ENCODE peak calls at places on chromosome 11, in seven cellular contexts. Z is H1, Y is K562, E is ovary, I is transverse colon, F is tibial nerve, O is stomach. R is an unnamed sample.
A peak's percentile ranks its signal among the peaks of the same experiment; 100 is the strongest.

GRCh38 chr11:46513934-46514342 is 79.9 kb downstream of the AMBRA1 start:
- DNase-seq in E (peak; percentile 53), I (peak; percentile 39), Z (no peak), Y (no peak), O (peak; percentile 52), F (peak; percentile 32), R (no peak)

GRCh38 chr11:81005595-81005994 is 1564.8 kb upstream of the TENM4 start:
- DNase-seq in I (no peak), O (no peak), Y (no peak), F (no peak), Z (no peak), E (no peak), R (no peak)

GRCh38 chr11:44327730-44328691 is 18.1 kb upstream of the ALX4 start:
- DNase-seq in F (no peak), I (no peak), Z (no peak), O (no peak), Y (no peak), E (no peak), R (no peak)

GRCh38 chr11:12201016-12201985 is 90.9 kb downstream of the MICAL2 start:
- DNase-seq in I (no peak), Z (no peak), F (no peak), Y (peak; percentile 93), O (no peak), E (peak; percentile 45), R (no peak)

GRCh38 chr11:130804306-130805077 is 111.8 kb downstream of the SNX19 start:
- DNase-seq in Y (no peak), O (no peak), I (no peak), E (no peak), Z (no peak), F (no peak), R (no peak)

GRCh38 chr11:122852071-122852831 is 14.0 kb downstream of the CRTAM start:
- DNase-seq in E (no peak), O (no peak), Y (no peak), Z (no peak), I (no peak), F (no peak), R (no peak)

GRCh38 chr11:116073854-116074837 is 569.9 kb upstream of the CADM1 start:
- DNase-seq in Y (no peak), I (no peak), O (no peak), F (no peak), E (no peak), Z (no peak), R (no peak)

GRCh38 chr11:134517621-134518293 is 105.7 kb upstream of the B3GAT1 start:
- DNase-seq in F (no peak), Z (no peak), O (no peak), Y (no peak), I (peak; percentile 10), E (peak; percentile 1), R (peak; percentile 54)

GRCh38 chr11:934437-934950 is 8.8 kb downstream of the AP2A2 start:
- DNase-seq in O (no peak), I (no peak), F (no peak), Z (no peak), Y (no peak), E (no peak), R (no peak)

GRCh38 chr11:92393218-92393617 is 168.6 kb downstream of the FAT3 start:
- DNase-seq in Z (no peak), F (no peak), E (no peak), O (no peak), I (no peak), Y (no peak), R (no peak)
- TF ChIP-seq EP300 in Z (no peak), F (no peak), E (no peak), O (no peak), I (no peak), Y (no peak), R (no peak)

GRCh38 chr11:126281245-126281644 is 1.6 kb upstream of the TIRAP start:
- DNase-seq in Y (no peak), Z (no peak), F (no peak), O (no peak), E (no peak), I (no peak), R (no peak)
- H3K4me3 ChIP-seq in Y (no peak overlapping the region), Z (no peak overlapping the region), F (no peak overlapping the region), O (no peak overlapping the region), E (no peak overlapping the region), I (no peak overlapping the region), R (no peak overlapping the region)

DNA sequence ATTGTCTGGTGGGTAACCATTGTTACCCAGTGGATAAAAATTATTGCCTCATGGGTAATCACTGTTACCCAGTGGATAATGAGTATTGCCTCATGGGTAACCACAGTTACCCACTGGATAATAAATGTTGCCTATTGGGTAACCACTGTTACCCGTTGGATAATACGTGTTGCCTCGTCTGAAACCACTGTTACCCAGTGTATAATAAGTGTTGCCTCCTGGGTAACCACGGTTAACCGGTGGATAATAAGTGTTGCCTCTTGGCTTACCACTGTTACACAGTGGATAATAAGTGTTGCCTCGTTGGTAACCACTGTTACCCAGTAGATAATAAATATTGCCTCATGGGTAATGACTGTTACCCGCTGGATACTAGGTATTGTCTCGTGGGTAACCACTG is 20.9 kb upstream of the NXPE4 start:
- DNase-seq in Y (no peak), I (no peak), E (no peak), Z (no peak), F (no peak), O (no peak), R (no peak)
- H3K9me3 ChIP-seq in Y (peaks cover 17% of the 10 kb centered on the region), I (no peaks in the 10 kb centered on the region), E (peaks cover 3% of the 10 kb centered on the region), Z (peaks cover 83% of the 10 kb centered on the region), F (peaks cover 34% of the 10 kb centered on the region), O (peaks cover 8% of the 10 kb centered on the region), R (no peaks in the 10 kb centered on the region)

GRCh38 chr11:84372366-84372765 is 1086.2 kb upstream of the CCDC90B start:
- DNase-seq in Y (no peak), Z (no peak), O (no peak), F (no peak), I (no peak), E (no peak), R (no peak)
- TF ChIP-seq EP300 in Y (no peak), Z (no peak), O (no peak), F (no peak), I (no peak), E (no peak), R (no peak)